ENCODE peak calls at places on chromosomes 3 and 15, in four cellular contexts. E, S, U and D are unnamed samples.
A peak's percentile ranks its signal among the peaks of the same experiment; 100 is the strongest.

GRCh38 chr3:134404366-134404885 is 30.2 kb upstream of the AMOTL2 start:
- DNase-seq in E (no peak), S (no peak), U (no peak), D (no peak)

GRCh38 chr3:8500208-8500961 is 1.2 kb upstream of the LMCD1 start:
- DNase-seq in E (peak; percentile 87), S (no peak), U (no peak), D (no peak)

GRCh38 chr3:158402590-158402989 is 168.4 kb upstream of the MLF1 start:
- DNase-seq in E (no peak), S (no peak), U (no peak), D (no peak)

GRCh38 chr3:134576831-134577230 is 74.0 kb downstream of the KY start:
- DNase-seq in E (no peak), S (no peak), U (no peak), D (no peak)

GRCh38 chr3:36060950-36061349 is 319.4 kb upstream of the STAC start:
- DNase-seq in E (no peak), S (no peak), U (no peak), D (no peak)

GRCh38 chr15:75455982-75456531 is 4.6 kb upstream of the SIN3A start:
- DNase-seq in E (peak; percentile 40), S (peak; percentile 20), U (peak; percentile 82), D (no peak)

GRCh38 chr3:48694610-48695051 is 8.9 kb upstream of the NCKIPSD start:
- DNase-seq in E (no peak), S (no peak), U (no peak), D (no peak)

GRCh38 chr3:152047465-152047864 is 174.0 kb downstream of the SUCNR1 start:
- DNase-seq in E (no peak), S (no peak), U (no peak), D (no peak)

GRCh38 chr3:125440559-125440955 is 65.4 kb upstream of the ZNF148 start:
- DNase-seq in E (peak; percentile 67), S (no peak), U (peak; percentile 43), D (no peak)

GRCh38 chr3:194082596-194083220 is 53.2 kb upstream of the HES1 start:
- DNase-seq in E (no peak), S (no peak), U (no peak), D (no peak)

GRCh38 chr15:69603369-69604049 is 150.9 kb downstream of the RPLP1 start:
- DNase-seq in E (no peak), S (no peak), U (no peak), D (no peak)

GRCh38 chr15:68252925-68253534 is 23.5 kb upstream of the CLN6 start:
- DNase-seq in E (peak; percentile 72), S (peak; percentile 26), U (no peak), D (peak; percentile 48)

GRCh38 chr3:181855825-181856224 is 144.1 kb downstream of the SOX2 start:
- DNase-seq in E (no peak), S (no peak), U (no peak), D (no peak)

GRCh38 chr3:196631655-196632032 is 7.8 kb upstream of the NRROS start:
- DNase-seq in E (no peak), S (no peak), U (no peak), D (no peak)

GRCh38 chr15:58015565-58015964 is 49.9 kb downstream of the ALDH1A2 start:
- DNase-seq in E (no peak), S (no peak), U (no peak), D (no peak)

GRCh38 chr15:39083213-39083612 is 497.7 kb upstream of the THBS1 start:
- DNase-seq in E (no peak), S (no peak), U (no peak), D (no peak)

GRCh38 chr3:73431136-73431933 is 193.4 kb downstream of the PDZRN3 start:
- DNase-seq in E (no peak), S (no peak), U (no peak), D (no peak)

GRCh38 chr3:100492059-100492809 is at the start of gene TMEM45A:
- DNase-seq in E (peak; percentile 88), S (peak; percentile 72), U (peak; percentile 98), D (peak; percentile 91)

GRCh38 chr15:66390670-66391069 is 4.0 kb downstream of the MAP2K1 start:
- DNase-seq in E (no peak), S (peak; percentile 78), U (no peak), D (no peak)

GRCh38 chr3:78368576-78369345 is 1328.9 kb downstream of the ROBO2 start:
- DNase-seq in E (peak; percentile 2), S (no peak), U (no peak), D (no peak)

GRCh38 chr3:176776622-176777021 is 420.7 kb downstream of the TBL1XR1 start:
- DNase-seq in E (no peak), S (no peak), U (no peak), D (no peak)

GRCh38 chr3:100068758-100069345 is 45.4 kb downstream of the FILIP1L start:
- DNase-seq in E (peak; percentile 79), S (peak; percentile 33), U (peak; percentile 88), D (peak; percentile 64)

GRCh38 chr3:179450321-179450720 is 949 bp downstream of the GNB4 start:
- DNase-seq in E (no peak), S (no peak), U (no peak), D (no peak)

GRCh38 chr15:41698779-41699178 is 38.6 kb downstream of the MGA start:
- DNase-seq in E (no peak), S (no peak), U (no peak), D (no peak)

GRCh38 chr3:37938011-37938410 is 52.6 kb upstream of the VILL start:
- DNase-seq in E (no peak), S (no peak), U (no peak), D (no peak)

DNA sequence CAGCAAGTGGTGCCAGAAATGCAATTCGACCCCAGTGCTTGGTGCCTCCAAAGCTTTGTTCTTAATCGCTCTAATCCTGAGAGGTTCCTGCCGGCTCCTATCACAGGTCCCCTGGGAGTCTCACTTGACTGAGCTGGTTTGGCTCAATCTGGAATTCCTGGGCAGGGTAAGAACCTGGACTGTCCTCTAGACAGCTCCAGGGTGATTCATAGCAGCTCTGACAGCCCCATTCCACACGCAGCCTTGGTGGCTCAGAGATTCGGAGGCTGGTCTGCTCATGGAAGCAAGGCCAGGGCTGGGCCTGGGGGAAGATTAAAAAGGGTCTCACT is 37.9 kb downstream of the MYO5C start:
- DNase-seq in E (no peak), S (no peak), U (no peak), D (no peak)
- TF ChIP-seq SUZ12 in E (no peak), S (no peak), U (no peak), D (no peak)

DNA sequence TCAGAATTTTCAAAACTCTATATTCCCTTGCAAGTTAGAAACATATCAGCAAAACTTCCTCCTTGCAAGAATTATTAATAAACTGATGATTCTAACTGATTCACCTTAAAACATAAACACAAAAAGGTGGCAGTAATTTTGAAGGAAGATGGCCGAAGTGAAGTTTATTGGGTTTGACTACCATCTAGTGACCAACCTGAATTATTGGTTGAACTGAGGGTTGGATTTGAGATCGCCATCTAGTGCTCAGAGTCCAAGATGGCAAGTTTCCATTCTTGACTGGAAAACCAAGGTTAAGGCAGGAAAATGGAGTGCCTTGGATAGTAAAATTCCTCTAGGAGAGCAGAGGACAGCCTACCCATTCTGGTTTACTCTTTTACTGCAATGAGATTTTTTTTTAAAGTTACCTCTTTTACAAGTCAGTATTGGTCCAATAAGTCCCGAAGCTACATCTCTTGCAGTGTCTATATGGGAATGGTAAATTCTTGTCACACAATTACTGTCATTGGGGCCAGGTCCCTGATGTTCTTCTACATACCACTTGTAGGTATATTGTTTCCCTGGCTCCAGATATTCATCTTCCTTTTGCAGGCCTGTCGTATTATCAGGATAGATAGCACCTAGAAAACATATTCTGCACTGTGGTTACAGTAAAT is 51.6 kb upstream of the CP start:
- DNase-seq in E (peak; percentile 81), S (peak; percentile 45), U (no peak), D (peak; percentile 81)
- H3K4me3 ChIP-seq in E (no peak overlapping the region), S (no peak overlapping the region), U (no peak overlapping the region), D (no peak overlapping the region)

GRCh38 chr3:54320376-54320775 is 198.0 kb downstream of the CACNA2D3 start:
- DNase-seq in E (no peak), S (no peak), U (peak; percentile 8), D (no peak)
- TF ChIP-seq SUZ12 in E (no peak), S (no peak), U (no peak), D (no peak)

DNA sequence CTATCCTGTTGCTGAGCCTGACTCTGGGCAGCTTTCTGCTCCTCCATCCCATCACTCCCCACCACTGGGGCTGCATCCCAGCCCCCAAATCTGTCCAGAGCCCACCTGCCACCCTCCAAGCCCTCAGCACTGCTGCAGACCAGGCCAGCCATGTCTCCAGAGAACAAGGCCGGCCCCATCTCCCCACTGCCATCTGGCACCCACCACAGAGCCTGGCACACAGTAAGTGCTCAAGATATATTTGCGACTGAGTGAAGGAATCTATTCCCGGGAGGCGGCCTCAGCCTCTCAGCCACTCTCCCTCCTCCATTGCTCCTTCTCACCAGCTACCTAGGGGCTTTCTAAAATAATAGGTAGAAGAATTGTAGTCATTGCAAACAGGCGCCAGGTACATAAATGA is 4.8 kb downstream of the PLXND1 start:
- DNase-seq in E (no peak), S (no peak), U (no peak), D (no peak)
- H3K4me3 ChIP-seq in E (no peak overlapping the region), S (no peak overlapping the region), U (no peak overlapping the region), D (no peak overlapping the region)

GRCh38 chr3:47491186-47491585 is 15.4 kb upstream of the SCAP start:
- DNase-seq in E (no peak), S (no peak), U (no peak), D (no peak)
- TF ChIP-seq SUZ12 in E (no peak), S (no peak), U (no peak), D (no peak)